ENCODE peak calls at places on chromosomes 4 and X, in seven cellular contexts. Z, A, J, H, T, C and P are unnamed samples.

GRCh38 chr4:150009533-150009932 is 68.7 kb upstream of the DCLK2 start:
- DNase-seq in Z (no peak), A (no peak), J (no peak), H (no peak), T (no peak), C (no peak), P (no peak)

GRCh38 chr4:115671581-115671980 is 558.2 kb upstream of the NDST4 start:
- DNase-seq in Z (no peak), A (no peak), J (no peak), H (no peak), T (no peak), C (no peak), P (no peak)

GRCh38 chr4:138241281-138242075 is 671 bp downstream of the SLC7A11 start:
- DNase-seq in Z (no peak), A (no peak), J (no peak), H (peak; percentile 42), T (no peak), C (peak; percentile 19), P (no peak)

GRCh38 chr4:94690851-94691254 is 66.9 kb upstream of the BMPR1B start:
- DNase-seq in Z (no peak), A (no peak), J (no peak), H (no peak), T (no peak), C (no peak), P (no peak)

GRCh38 chr4:147347217-147347616 is 133.7 kb upstream of the EDNRA start:
- DNase-seq in Z (no peak), A (no peak), J (no peak), H (no peak), T (no peak), C (no peak), P (no peak)

GRCh38 chr4:168654206-168655174 is 157.6 kb downstream of the PALLD start:
- DNase-seq in Z (no peak), A (no peak), J (no peak), H (no peak), T (no peak), C (no peak), P (no peak)

GRCh38 chr4:109434007-109434792 is 585 bp downstream of the SEC24B start:
- DNase-seq in Z (no peak), A (no peak), J (no peak), H (peak; percentile 19), T (peak; percentile 20), C (peak; percentile 59), P (peak; percentile 25)

GRCh38 chrX:118612290-118612689 is 115.1 kb upstream of the IL13RA1 start:
- DNase-seq in Z (no peak), A (no peak), J (no peak), H (no peak), T (no peak), C (no peak), P (no peak)

GRCh38 chrX:106997611-106998010 is 2.4 kb downstream of the MORC4 start:
- DNase-seq in Z (no peak), A (no peak), J (no peak), H (no peak), T (no peak), C (no peak), P (no peak)

GRCh38 chrX:24774650-24775049 is 80.9 kb downstream of the POLA1 start:
- DNase-seq in Z (no peak), A (no peak), J (no peak), H (peak; percentile 14), T (no peak), C (no peak), P (no peak)

GRCh38 chr4:24056258-24056657 is 166.4 kb upstream of the PPARGC1A start:
- DNase-seq in Z (no peak), A (no peak), J (no peak), H (no peak), T (no peak), C (no peak), P (no peak)

GRCh38 chrX:26586570-26586969 is 370.6 kb downstream of the MAGEB5 start:
- DNase-seq in Z (no peak), A (no peak), J (no peak), H (no peak), T (no peak), C (peak; percentile 20), P (no peak)

GRCh38 chr4:158826882-158827281 is 58.1 kb downstream of the FNIP2 start:
- DNase-seq in Z (no peak), A (no peak), J (no peak), H (no peak), T (no peak), C (no peak), P (no peak)

GRCh38 chr4:41360214-41360910 is 103.6 kb downstream of the UCHL1 start:
- DNase-seq in Z (no peak), A (peak; percentile 24), J (no peak), H (peak; percentile 61), T (peak; percentile 45), C (peak; percentile 92), P (peak; percentile 48)

GRCh38 chr4:127604949-127605709 is 27.6 kb upstream of the INTU start:
- DNase-seq in Z (no peak), A (no peak), J (no peak), H (peak; percentile 57), T (no peak), C (peak; percentile 58), P (peak; percentile 32)

GRCh38 chrX:133570549-133570948 is 155.3 kb upstream of the GPC4 start:
- DNase-seq in Z (no peak), A (no peak), J (no peak), H (no peak), T (no peak), C (no peak), P (no peak)

GRCh38 chr4:15031993-15032660 is 29.8 kb downstream of the CPEB2 start:
- DNase-seq in Z (no peak), A (no peak), J (no peak), H (no peak), T (no peak), C (no peak), P (no peak)

GRCh38 chr4:1072830-1073446 is 40.4 kb downstream of the RNF212 start:
- DNase-seq in Z (no peak), A (no peak), J (peak; percentile 46), H (peak; percentile 72), T (peak; percentile 74), C (peak; percentile 65), P (peak; percentile 73)

GRCh38 chrX:40897768-40898167 is 162.4 kb upstream of the MED14 start:
- DNase-seq in Z (no peak), A (peak; percentile 99), J (no peak), H (no peak), T (no peak), C (no peak), P (no peak)

GRCh38 chr4:38563703-38564490 is 100.1 kb upstream of the KLF3 start:
- DNase-seq in Z (no peak), A (peak; percentile 88), J (no peak), H (no peak), T (no peak), C (no peak), P (no peak)

GRCh38 chr4:186957952-186958555 is 234.4 kb upstream of the FAT1 start:
- DNase-seq in Z (no peak), A (no peak), J (no peak), H (no peak), T (no peak), C (peak; percentile 37), P (no peak)

GRCh38 chrX:108159028-108159670 is 67.6 kb downstream of the ATG4A start:
- DNase-seq in Z (no peak), A (no peak), J (no peak), H (no peak), T (no peak), C (no peak), P (no peak)

GRCh38 chr4:55008166-55009056 is 117.0 kb downstream of the KDR start:
- DNase-seq in Z (no peak), A (no peak), J (no peak), H (peak; percentile 42), T (peak; percentile 23), C (peak; percentile 12), P (peak; percentile 30)

GRCh38 chr4:38724507-38724808 is 58.3 kb downstream of the TLR10 start:
- DNase-seq in Z (no peak), A (no peak), J (no peak), H (no peak), T (no peak), C (no peak), P (no peak)

GRCh38 chr4:6493668-6494304 is 21.4 kb upstream of the PPP2R2C start:
- DNase-seq in Z (no peak), A (no peak), J (no peak), H (peak; percentile 10), T (no peak), C (peak; percentile 21), P (no peak)

GRCh38 chr4:138053601-138054322 is 188.4 kb downstream of the SLC7A11 start:
- DNase-seq in Z (no peak), A (no peak), J (no peak), H (peak; percentile 87), T (no peak), C (no peak), P (no peak)

GRCh38 chr4:2927016-2927695 is 36.0 kb downstream of the NOP14 start:
- DNase-seq in Z (no peak), A (no peak), J (no peak), H (no peak), T (no peak), C (no peak), P (no peak)

GRCh38 chr4:1470816-1471442 is 64.7 kb upstream of the NKX1-1 start:
- DNase-seq in Z (no peak), A (no peak), J (no peak), H (no peak), T (no peak), C (no peak), P (no peak)

GRCh38 chr4:101282076-101282844 is 65.1 kb downstream of the PPP3CA start:
- DNase-seq in Z (no peak), A (no peak), J (peak; percentile 45), H (no peak), T (no peak), C (no peak), P (no peak)

GRCh38 chrX:63488546-63489373 is 137.6 kb upstream of the SPIN4 start:
- DNase-seq in Z (no peak), A (no peak), J (no peak), H (no peak), T (no peak), C (no peak), P (no peak)

GRCh38 chr4:108036252-108036651 is 46.6 kb downstream of the HADH start:
- DNase-seq in Z (no peak), A (no peak), J (peak; percentile 43), H (no peak), T (peak; percentile 72), C (no peak), P (peak; percentile 73)

GRCh38 chrX:34879361-34879760 is 63.2 kb upstream of the FAM47B start:
- DNase-seq in Z (no peak), A (no peak), J (no peak), H (no peak), T (no peak), C (no peak), P (no peak)

GRCh38 chr4:73067971-73068394 is 1.5 kb downstream of the COX18 start:
- DNase-seq in Z (no peak), A (no peak), J (no peak), H (peak; percentile 14), T (no peak), C (no peak), P (no peak)